ENCODE peak calls at places on chromosomes 13 and 19, in six cellular contexts. L is IMR-90, V is mesenchymal stem cell, G is neuronal stem cell, Q is H1, X is trophoblast cell. D is an unnamed sample.

GRCh38 chr13:103976371-103976770 is 910.2 kb upstream of the SLC10A2 start:
- DNase-seq in L (no peak), V (no peak), G (no peak), Q (no peak), X (peak), D (no peak)

GRCh38 chr13:48586591-48587103 is 53.8 kb upstream of the RCBTB2 start:
- DNase-seq in L (peak), V (no peak), G (no peak), Q (no peak), X (no peak), D (no peak)

GRCh38 chr13:51914137-51914493 is 52.3 kb downstream of the CCDC70 start:
- DNase-seq in L (no peak), V (no peak), G (no peak), Q (no peak), X (no peak), D (no peak)

GRCh38 chr19:887072-887471 is 5.9 kb downstream of the MED16 start:
- DNase-seq in L (peak), V (peak), G (no peak), Q (no peak), X (no peak), D (no peak)

GRCh38 chr19:47176071-47176626 is 45.5 kb downstream of the SAE1 start:
- DNase-seq in L (peak), V (peak), G (no peak), Q (no peak), X (peak), D (no peak)

GRCh38 chr13:81760316-81760715 is 1419.4 kb upstream of the SPRY2 start:
- DNase-seq in L (no peak), V (no peak), G (no peak), Q (no peak), X (no peak), D (no peak)

GRCh38 chr19:7888145-7888825 is at the start of gene LRRC8E:
- DNase-seq in L (peak), V (peak), G (peak), Q (peak), X (peak), D (peak)

GRCh38 chr13:81409284-81409683 is 1068.4 kb upstream of the SPRY2 start:
- DNase-seq in L (no peak), V (no peak), G (no peak), Q (no peak), X (no peak), D (no peak)

GRCh38 chr19:48940902-48941301 is 7.4 kb downstream of the DHDH start:
- DNase-seq in L (no peak), V (no peak), G (no peak), Q (no peak), X (no peak), D (no peak)

GRCh38 chr19:31315621-31316011 is 33.6 kb downstream of the TSHZ3 start:
- DNase-seq in L (no peak), V (no peak), G (no peak), Q (no peak), X (no peak), D (no peak)

GRCh38 chr19:46218160-46218559 is 11.4 kb upstream of the IGFL1 start:
- DNase-seq in L (peak), V (peak), G (peak), Q (peak), X (peak), D (peak)

GRCh38 chr19:52734340-52734892 is 428 bp downstream of the ZNF611 start:
- DNase-seq in L (no peak), V (peak), G (peak), Q (no peak), X (peak), D (no peak)

GRCh38 chr19:39539165-39539518 is 819 bp downstream of the EID2 start:
- DNase-seq in L (peak), V (no peak), G (no peak), Q (no peak), X (no peak), D (no peak)

GRCh38 chr19:40721140-40721486 is 4.2 kb downstream of the ITPKC start:
- DNase-seq in L (no peak), V (no peak), G (no peak), Q (no peak), X (no peak), D (no peak)

GRCh38 chr19:34067861-34068271 is 104.4 kb upstream of the LSM14A start:
- DNase-seq in L (peak), V (no peak), G (no peak), Q (no peak), X (peak), D (no peak)

GRCh38 chr19:30528919-30529318 is 156.7 kb downstream of the ZNF536 start:
- DNase-seq in L (no peak), V (no peak), G (no peak), Q (no peak), X (no peak), D (no peak)

GRCh38 chr13:23182142-23182541 is 1.4 kb downstream of the SGCG start:
- DNase-seq in L (no peak), V (no peak), G (no peak), Q (no peak), X (no peak), D (no peak)

GRCh38 chr13:90420683-90421082 is 926.8 kb upstream of the MIR17HG start:
- DNase-seq in L (peak), V (no peak), G (no peak), Q (no peak), X (no peak), D (no peak)

GRCh38 chr19:49255674-49256073 is 69.3 kb downstream of the SLC6A16 start:
- DNase-seq in L (no peak), V (no peak), G (no peak), Q (no peak), X (no peak), D (no peak)

GRCh38 chr13:112896736-112897602 is 72.0 kb upstream of the MCF2L start:
- DNase-seq in L (no peak), V (no peak), G (no peak), Q (no peak), X (peak), D (no peak)

GRCh38 chr13:60990032-60990733 is 425.5 kb downstream of the PCDH20 start:
- DNase-seq in L (no peak), V (no peak), G (no peak), Q (peak), X (no peak), D (peak)

GRCh38 chr13:46598820-46599180 is 45.8 kb downstream of the LRCH1 start:
- DNase-seq in L (no peak), V (no peak), G (no peak), Q (no peak), X (no peak), D (no peak)

GRCh38 chr13:73938375-73939070 is 195.7 kb downstream of the KLF12 start:
- DNase-seq in L (peak), V (peak), G (peak), Q (no peak), X (peak), D (no peak)

GRCh38 chr19:43562698-43563241 is 12.6 kb downstream of the XRCC1 start:
- DNase-seq in L (peak), V (peak), G (no peak), Q (no peak), X (peak), D (no peak)

GRCh38 chr19:37970699-37971098 is 63.7 kb downstream of the SIPA1L3 start:
- DNase-seq in L (no peak), V (no peak), G (no peak), Q (no peak), X (no peak), D (no peak)

GRCh38 chr13:110287031-110287828 is 19.7 kb downstream of the COL4A1 start:
- DNase-seq in L (no peak), V (no peak), G (no peak), Q (no peak), X (peak), D (no peak)

GRCh38 chr19:2805991-2806649 is 13.5 kb upstream of the ZNF554 start:
- DNase-seq in L (no peak), V (no peak), G (no peak), Q (no peak), X (no peak), D (no peak)

GRCh38 chr19:2806736-2807378 is 12.8 kb upstream of the ZNF554 start:
- DNase-seq in L (no peak), V (no peak), G (no peak), Q (no peak), X (no peak), D (no peak)

GRCh38 chr19:2809387-2810140 is 10.1 kb upstream of the ZNF554 start:
- DNase-seq in L (no peak), V (no peak), G (no peak), Q (no peak), X (no peak), D (no peak)

GRCh38 chr19:2808129-2808941 is 11.3 kb upstream of the ZNF554 start:
- DNase-seq in L (no peak), V (no peak), G (no peak), Q (no peak), X (no peak), D (no peak)

DNA sequence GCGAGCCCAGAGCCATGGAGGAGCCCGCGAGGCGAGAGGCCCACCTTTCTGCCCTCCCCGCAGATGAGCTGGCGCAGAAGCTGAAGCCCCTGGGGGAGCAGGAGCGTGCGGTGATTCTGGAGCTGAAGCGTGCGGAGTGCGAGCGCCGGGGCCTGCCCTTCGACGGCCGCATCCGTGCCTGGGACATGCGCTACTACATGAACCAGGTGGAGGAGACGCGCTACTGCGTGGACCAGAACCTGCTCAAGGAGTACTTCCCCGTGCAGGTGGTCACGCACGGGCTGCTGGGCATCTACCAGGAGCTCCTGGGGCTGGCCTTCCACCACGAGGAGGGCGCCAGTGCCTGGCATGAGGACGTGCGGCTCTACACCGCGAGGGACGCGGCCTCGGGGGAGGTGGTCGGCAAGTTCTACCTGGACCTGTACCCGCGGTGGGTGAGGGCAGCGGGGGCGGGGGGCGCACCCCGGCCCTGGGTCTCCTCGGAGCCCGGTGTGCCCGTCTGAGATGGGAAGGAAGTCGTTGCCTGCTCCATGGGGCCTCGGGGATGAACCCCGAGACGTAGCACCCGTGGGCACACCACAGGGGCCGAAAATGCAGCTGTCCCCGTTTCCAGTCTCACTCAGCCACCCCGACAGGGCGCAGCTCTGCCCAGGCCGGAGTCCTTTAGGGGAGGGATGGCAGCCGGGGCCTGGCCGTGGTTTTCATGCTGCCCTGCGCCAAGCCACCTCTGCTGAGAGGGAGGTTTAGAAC is 12.1 kb upstream of the ZNF554 start:
- DNase-seq in L (no peak), V (no peak), G (no peak), Q (no peak), X (no peak), D (no peak)
- H4K91ac ChIP-seq in L (no peak), V (no peak), G (no peak), Q (no peak), X (no peak), D (no peak)

GRCh38 chr13:111865826-111866225 is 201.1 kb upstream of the SOX1 start:
- DNase-seq in L (no peak), V (no peak), G (no peak), Q (peak), X (no peak), D (no peak)
- H4K91ac ChIP-seq in L (no peak), V (no peak), G (no peak), Q (no peak), X (no peak), D (no peak)

GRCh38 chr19:35314858-35315470 is 14.0 kb upstream of the CD22 start:
- DNase-seq in L (no peak), V (no peak), G (no peak), Q (no peak), X (peak), D (no peak)
- H4K91ac ChIP-seq in L (no peak), V (no peak), G (no peak), Q (no peak), X (no peak), D (no peak)

GRCh38 chr19:16524991-16525734 is 17.1 kb downstream of the CHERP start:
- DNase-seq in L (no peak), V (no peak), G (no peak), Q (no peak), X (no peak), D (no peak)

GRCh38 chr19:16527971-16528521 is 14.2 kb downstream of the CHERP start:
- DNase-seq in L (no peak), V (peak), G (no peak), Q (peak), X (peak), D (peak)

GRCh38 chr19:16529466-16530144 is 12.6 kb downstream of the CHERP start:
- DNase-seq in L (no peak), V (no peak), G (no peak), Q (no peak), X (no peak), D (no peak)

GRCh38 chr19:16525751-16526481 is 16.3 kb downstream of the CHERP start:
- DNase-seq in L (no peak), V (no peak), G (no peak), Q (no peak), X (no peak), D (no peak)

GRCh38 chr19:16527334-16527935 is 14.8 kb downstream of the CHERP start:
- DNase-seq in L (no peak), V (no peak), G (no peak), Q (no peak), X (peak), D (no peak)
- H4K91ac ChIP-seq in L (no peak), V (no peak), G (no peak), Q (no peak), X (no peak), D (no peak)

DNA sequence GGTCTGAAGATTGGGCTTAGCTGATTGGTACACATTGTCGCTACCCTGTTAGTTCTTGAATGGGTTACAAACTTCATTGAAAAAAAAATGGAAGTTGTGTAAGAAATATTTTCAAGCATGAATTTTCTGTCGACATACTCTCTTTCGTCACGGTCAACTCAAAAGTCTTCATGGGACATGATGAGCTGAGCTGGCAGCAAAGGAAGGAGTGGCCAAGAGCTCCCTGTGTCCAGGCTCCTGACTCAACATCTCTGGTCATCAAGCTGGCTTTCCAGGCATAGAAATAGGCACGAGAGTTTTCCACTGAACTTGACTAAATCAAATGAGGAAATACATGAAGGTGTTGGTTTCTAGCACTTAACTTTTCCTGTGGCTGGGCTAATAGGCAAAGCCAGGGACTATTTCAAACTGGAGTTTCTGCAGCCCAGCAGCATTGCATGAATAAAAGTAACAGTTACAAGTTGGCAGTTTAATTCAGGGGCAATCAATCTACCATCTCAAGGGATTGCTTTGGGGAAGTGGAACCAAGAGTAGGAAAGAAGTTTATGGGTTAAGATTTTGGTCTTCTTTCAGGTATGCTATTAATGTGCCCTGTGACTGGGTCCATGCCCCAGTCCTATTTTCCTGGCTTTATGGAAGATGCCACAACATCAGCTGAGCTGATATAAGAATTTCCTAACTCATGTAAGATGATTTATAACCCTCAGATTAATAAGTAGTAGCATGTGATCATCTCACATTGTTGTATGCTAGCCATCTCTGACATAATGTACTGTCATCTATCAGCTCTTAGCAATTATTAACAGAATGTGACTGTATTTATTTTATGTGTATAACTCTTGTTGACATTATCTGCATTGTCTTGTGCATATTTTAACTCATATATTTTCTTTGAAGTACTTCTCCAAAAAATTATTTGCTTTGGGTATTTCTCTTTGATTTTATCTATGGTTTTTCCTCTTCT is 385.8 kb downstream of the DLEU7 start:
- DNase-seq in L (no peak), V (no peak), G (no peak), Q (no peak), X (peak), D (no peak)
- H4K91ac ChIP-seq in L (no peak), V (no peak), G (no peak), Q (no peak), X (no peak), D (no peak)

GRCh38 chr13:24224232-24224680 is 63.7 kb downstream of the SPATA13 start:
- DNase-seq in L (no peak), V (no peak), G (no peak), Q (no peak), X (no peak), D (no peak)

GRCh38 chr13:24225930-24226329 is 65.4 kb downstream of the SPATA13 start:
- DNase-seq in L (no peak), V (no peak), G (no peak), Q (no peak), X (no peak), D (peak)

GRCh38 chr13:24228852-24229458 is 68.4 kb downstream of the SPATA13 start:
- DNase-seq in L (peak), V (peak), G (peak), Q (no peak), X (peak), D (no peak)

GRCh38 chr13:24225062-24225461 is 64.5 kb downstream of the SPATA13 start:
- DNase-seq in L (no peak), V (no peak), G (no peak), Q (no peak), X (no peak), D (no peak)

DNA sequence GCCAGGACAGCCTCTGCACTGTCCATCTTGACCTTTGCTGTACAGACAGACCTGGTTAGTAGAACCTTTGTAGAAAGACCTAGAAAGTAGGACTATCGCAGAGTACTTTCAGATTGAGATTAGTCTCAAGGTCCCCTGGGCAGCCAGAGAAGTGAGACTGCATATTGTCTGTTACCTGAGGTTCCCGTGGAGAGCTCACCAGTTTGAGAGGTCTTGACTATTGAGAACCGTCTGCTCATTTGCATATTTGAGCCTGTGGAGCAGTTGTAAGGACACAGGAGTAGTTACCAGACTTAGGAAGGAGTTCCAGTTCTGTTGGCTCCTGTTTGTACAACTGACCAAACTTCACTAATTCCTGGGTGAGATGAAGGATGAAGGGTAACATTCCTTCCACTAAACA is 66.2 kb downstream of the SPATA13 start:
- DNase-seq in L (no peak), V (no peak), G (no peak), Q (no peak), X (peak), D (no peak)
- H4K91ac ChIP-seq in L (no peak), V (no peak), G (no peak), Q (no peak), X (no peak), D (no peak)

GRCh38 chr19:29268721-29269483 is 56.0 kb upstream of the UQCRFS1 start:
- DNase-seq in L (no peak), V (no peak), G (no peak), Q (no peak), X (no peak), D (peak)
- H4K91ac ChIP-seq in L (no peak), V (no peak), G (no peak), Q (no peak), X (no peak), D (no peak)